ENCODE peak calls at places on chromosomes 4 and X, in eight cellular contexts. F is naive thymus-derived CD8-positive, alpha-beta T cell; W is pancreas; T is choroid plexus epithelial cell; D is lower leg skin; A is left colon; O is endothelial cell; L is cardiac fibroblast. R is an unnamed sample.

GRCh38 chrX:41381685-41382084 is 47.7 kb downstream of the DDX3X start:
- DNase-seq in F (no peak), W (no peak), T (peak), D (peak), A (peak), O (no peak), L (peak), R (no peak)

GRCh38 chrX:102599084-102599949 is at the start of gene ARMCX5:
- DNase-seq in F (peak), W (peak), T (peak), D (peak), A (peak), O (peak), L (peak), R (no peak)

GRCh38 chrX:7372843-7373525 is 225.0 kb upstream of the PUDP start:
- DNase-seq in F (no peak), W (no peak), T (peak), D (no peak), A (no peak), O (no peak), L (peak), R (no peak)

GRCh38 chrX:147077472-147077871 is 262.9 kb upstream of the CXorf51A start:
- DNase-seq in F (no peak), W (no peak), T (no peak), D (no peak), A (no peak), O (no peak), L (no peak), R (no peak)

GRCh38 chr4:152968806-152969394 is 32.8 kb downstream of the FHDC1 start:
- DNase-seq in F (no peak), W (no peak), T (no peak), D (peak), A (no peak), O (no peak), L (peak), R (no peak)

GRCh38 chr4:85488416-85488815 is 13.5 kb downstream of the ARHGAP24 start:
- DNase-seq in F (no peak), W (no peak), T (no peak), D (no peak), A (no peak), O (no peak), L (no peak), R (no peak)

GRCh38 chr4:144181386-144181785 is 40.9 kb upstream of the GYPA start:
- DNase-seq in F (no peak), W (no peak), T (no peak), D (no peak), A (no peak), O (no peak), L (no peak), R (no peak)

GRCh38 chr4:26911254-26911653 is 50.6 kb downstream of the STIM2 start:
- DNase-seq in F (no peak), W (no peak), T (no peak), D (no peak), A (no peak), O (no peak), L (no peak), R (no peak)

GRCh38 chr4:30630431-30630830 is 89.7 kb upstream of the PCDH7 start:
- DNase-seq in F (no peak), W (no peak), T (no peak), D (no peak), A (no peak), O (no peak), L (no peak), R (no peak)

R was measured in upper lobe of left lung.